ENCODE peak calls at places on chromosome 16, in ten cellular contexts. K, Z, F, E, M, Q, P, A, X and H are unnamed samples.
A peak's percentile ranks its signal among the peaks of the same experiment; 100 is the strongest.

GRCh38 chr16:81798311-81799137 is 19.4 kb downstream of the PLCG2 start:
- DNase-seq in K (no peak), Z (no peak), F (no peak), E (no peak), M (no peak), Q (peak; percentile 82), P (peak; percentile 96), A (no peak), X (no peak), H (no peak)

GRCh38 chr16:61814716-61815347 is 221.4 kb downstream of the CDH8 start:
- DNase-seq in K (no peak), Z (no peak), F (no peak), E (no peak), M (no peak), Q (no peak), P (no peak), A (no peak), X (no peak), H (no peak)

GRCh38 chr16:78122774-78123315 is 23.4 kb downstream of the WWOX start:
- DNase-seq in K (no peak), Z (peak; percentile 46), F (no peak), E (peak; percentile 72), M (no peak), Q (no peak), P (peak; percentile 63), A (no peak), X (peak; percentile 10), H (no peak)

GRCh38 chr16:24758373-24758772 is 28.9 kb downstream of the TNRC6A start:
- DNase-seq in K (no peak), Z (no peak), F (no peak), E (no peak), M (no peak), Q (no peak), P (no peak), A (no peak), X (peak; percentile 47), H (no peak)

GRCh38 chr16:53904533-53904932 is 200.6 kb downstream of the FTO start:
- DNase-seq in K (no peak), Z (no peak), F (no peak), E (no peak), M (no peak), Q (no peak), P (no peak), A (no peak), X (no peak), H (no peak)

GRCh38 chr16:75424096-75424762 is 9.1 kb downstream of the CFDP1 start:
- DNase-seq in K (no peak), Z (no peak), F (no peak), E (no peak), M (no peak), Q (no peak), P (no peak), A (no peak), X (no peak), H (no peak)

GRCh38 chr16:27449434-27450188 is 47.6 kb downstream of the IL21R start:
- DNase-seq in K (no peak), Z (no peak), F (no peak), E (no peak), M (no peak), Q (peak; percentile 82), P (peak; percentile 23), A (peak; percentile 66), X (no peak), H (no peak)

GRCh38 chr16:85123891-85124635 is 11.8 kb upstream of the CIBAR2 start:
- DNase-seq in K (peak; percentile 68), Z (peak; percentile 34), F (peak; percentile 93), E (peak; percentile 42), M (no peak), Q (no peak), P (no peak), A (no peak), X (peak; percentile 73), H (peak; percentile 51)

GRCh38 chr16:30958164-30959083 is 870 bp downstream of the SETD1A start:
- DNase-seq in K (peak; percentile 58), Z (peak; percentile 67), F (peak; percentile 87), E (peak; percentile 29), M (no peak), Q (peak; percentile 31), P (peak; percentile 73), A (no peak), X (no peak), H (no peak)

GRCh38 chr16:87831421-87832136 is 37.7 kb downstream of the SLC7A5 start:
- DNase-seq in K (no peak), Z (peak; percentile 73), F (no peak), E (no peak), M (no peak), Q (no peak), P (no peak), A (no peak), X (no peak), H (peak; percentile 54)

GRCh38 chr16:2858245-2859025 is 465 bp upstream of the PRSS22 start:
- DNase-seq in K (no peak), Z (no peak), F (peak; percentile 37), E (peak; percentile 87), M (no peak), Q (no peak), P (no peak), A (no peak), X (no peak), H (no peak)

GRCh38 chr16:52558448-52558847 is 11.5 kb upstream of the TOX3 start:
- DNase-seq in K (no peak), Z (no peak), F (no peak), E (no peak), M (no peak), Q (no peak), P (no peak), A (no peak), X (no peak), H (no peak)

GRCh38 chr16:52555572-52555971 is 8.6 kb upstream of the TOX3 start:
- DNase-seq in K (no peak), Z (no peak), F (no peak), E (no peak), M (no peak), Q (no peak), P (no peak), A (no peak), X (no peak), H (no peak)

GRCh38 chr16:52554334-52554733 is 7.4 kb upstream of the TOX3 start:
- DNase-seq in K (no peak), Z (no peak), F (no peak), E (no peak), M (no peak), Q (no peak), P (no peak), A (no peak), X (no peak), H (no peak)

GRCh38 chr16:52556083-52556482 is 9.1 kb upstream of the TOX3 start:
- DNase-seq in K (no peak), Z (no peak), F (no peak), E (no peak), M (no peak), Q (no peak), P (no peak), A (no peak), X (no peak), H (no peak)

DNA sequence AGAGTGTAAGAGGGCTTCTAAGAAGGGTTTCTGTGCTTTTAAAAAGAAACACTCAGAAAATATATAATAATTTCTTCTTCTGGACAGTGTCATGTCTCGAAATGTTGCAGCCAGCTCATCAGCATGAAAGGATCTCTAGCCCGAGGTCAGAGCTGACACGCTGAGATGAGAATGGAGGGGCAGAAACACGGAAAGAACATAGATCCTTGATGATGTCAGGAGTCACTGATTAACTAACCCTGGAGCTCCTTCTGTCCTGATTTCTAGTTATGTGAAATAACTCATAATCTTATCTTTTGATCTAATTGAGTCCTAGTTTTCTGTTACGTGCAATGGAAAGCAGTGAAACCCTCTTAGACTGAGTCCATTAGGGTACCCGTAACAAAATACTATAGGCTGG is 10.3 kb upstream of the TOX3 start:
- DNase-seq in K (no peak), Z (peak; percentile 59), F (no peak), E (no peak), M (no peak), Q (no peak), P (no peak), A (no peak), X (no peak), H (no peak)
- H3K27ac ChIP-seq in K (no peak overlapping the region), Z (peak overlapping the region; percentile 48), F (no peak overlapping the region), E (no peak overlapping the region), M (no peak overlapping the region), Q (no peak overlapping the region), P (no peak overlapping the region), A (no peak overlapping the region), X (no peak overlapping the region), H (no peak overlapping the region)

GRCh38 chr16:73057369-73058210 is 9.7 kb upstream of the ZFHX3 start:
- DNase-seq in K (no peak), Z (no peak), F (peak; percentile 76), E (no peak), M (no peak), Q (no peak), P (peak; percentile 56), A (no peak), X (no peak), H (peak; percentile 60)
- TF ChIP-seq CTCF in K (no peak), Z (peak; percentile 29), F (peak; percentile 35), E (peak; percentile 21), M (peak; percentile 33), Q (no peak), P (peak; percentile 44), A (no peak), X (peak; percentile 33), H (peak; percentile 17)

DNA sequence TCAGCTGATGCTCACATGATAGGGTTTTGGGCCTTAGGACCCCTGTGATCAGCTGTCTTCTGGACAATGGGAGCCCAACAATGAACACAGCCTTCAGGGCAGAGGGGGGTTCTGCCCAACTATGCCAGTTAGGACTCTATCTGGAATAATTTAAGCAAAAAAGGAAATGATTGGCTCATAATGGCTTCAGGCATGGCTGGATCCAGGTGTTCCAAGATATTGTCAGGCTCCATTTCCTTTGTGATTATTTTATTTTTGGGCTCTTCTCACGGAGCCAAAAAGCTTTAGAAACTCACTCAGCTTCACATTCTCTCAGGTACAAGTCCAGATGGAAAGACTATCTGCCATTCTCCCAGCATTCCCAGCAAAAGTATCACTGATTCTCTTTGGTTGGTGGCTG is 2.9 kb upstream of the MT2A start:
- DNase-seq in K (no peak), Z (no peak), F (no peak), E (no peak), M (no peak), Q (no peak), P (no peak), A (no peak), X (no peak), H (no peak)
- H3K27ac ChIP-seq in K (peak overlapping the region; percentile 98), Z (peak overlapping the region; percentile 96), F (peak overlapping the region; percentile 99), E (peak overlapping the region; percentile 82), M (peak overlapping the region; percentile 76), Q (peak overlapping the region; percentile 75), P (no peak overlapping the region), A (no peak overlapping the region), X (peak overlapping the region; percentile 97), H (peak overlapping the region; percentile 95)

GRCh38 chr16:58464916-58465731 is 34.8 kb upstream of the NDRG4 start:
- DNase-seq in K (peak; percentile 59), Z (peak; percentile 51), F (no peak), E (no peak), M (no peak), Q (no peak), P (no peak), A (no peak), X (no peak), H (no peak)
- TF ChIP-seq CTCF in K (peak; percentile 25), Z (no peak), F (no peak), E (peak; percentile 35), M (no peak), Q (no peak), P (no peak), A (no peak), X (peak; percentile 43), H (no peak)